ENCODE peak calls at places on chromosomes 4 and X, in eight cellular contexts. L is CD8-positive, alpha-beta memory T cell; B is T-helper 9 cell; E is HEK293T; I is glomerular endothelial cell; V is activated CD4-positive, alpha-beta T cell treated with anti-CD3 and anti-CD28 coated beads, Interleukin-2, amount 10 ng/mL, durations not matched to agents 7 days and 5 days; S is adipocyte; W is cardiac fibroblast. R is an unnamed sample.

GRCh38 chr4:172982151-172982590 is 186.4 kb upstream of the GALNT7 start:
- DNase-seq in V (no peak), L (no peak), W (peak), I (peak), S (peak), B (no peak), E (peak), R (peak)

GRCh38 chrX:129768586-129769466 is 10.9 kb upstream of the SASH3 start:
- DNase-seq in I (no peak), V (no peak), L (no peak), S (peak), E (no peak), B (no peak), W (no peak), R (no peak)

GRCh38 chr4:136992032-136992431 is 540.3 kb downstream of the PCDH18 start:
- DNase-seq in B (no peak), W (no peak), E (no peak), S (no peak), L (no peak), V (no peak), I (no peak), R (no peak)

GRCh38 chrX:51336584-51336983 is 4.0 kb downstream of the NUDT10 start:
- DNase-seq in W (peak), E (peak), V (peak), I (no peak), L (peak), S (peak), B (no peak), R (no peak)

GRCh38 chr4:47011189-47011518 is 17.8 kb upstream of the GABRA4 start:
- DNase-seq in I (no peak), W (no peak), E (no peak), S (no peak), L (no peak), V (peak), B (no peak), R (no peak)

GRCh38 chr4:112973897-112974296 is 75.6 kb upstream of the ANK2 start:
- DNase-seq in E (no peak), B (no peak), W (no peak), L (no peak), I (no peak), S (no peak), V (no peak), R (no peak)

GRCh38 chr4:18398661-18399060 is 377.1 kb upstream of the LCORL start:
- DNase-seq in V (no peak), E (no peak), W (no peak), B (no peak), S (no peak), L (no peak), I (no peak), R (no peak)

GRCh38 chr4:135927651-135928050 is 1604.6 kb downstream of the PCDH18 start:
- DNase-seq in E (no peak), W (no peak), S (peak), B (no peak), I (no peak), L (no peak), V (no peak), R (no peak)

GRCh38 chr4:5890063-5890727 is 2.7 kb downstream of the CRMP1 start:
- DNase-seq in I (no peak), B (no peak), V (no peak), L (no peak), S (no peak), E (peak), W (no peak), R (no peak)

GRCh38 chr4:124631760-124632159 is 80.8 kb downstream of the ANKRD50 start:
- DNase-seq in E (peak), L (no peak), B (no peak), I (peak), V (no peak), W (peak), S (peak), R (peak)

GRCh38 chr4:151331276-151332042 is 6.1 kb upstream of the SH3D19 start:
- DNase-seq in V (no peak), I (no peak), S (peak), W (peak), B (no peak), E (no peak), L (no peak), R (no peak)

GRCh38 chrX:39750798-39751197 is 347.0 kb downstream of the BCOR start:
- DNase-seq in I (no peak), S (no peak), B (no peak), L (no peak), V (no peak), W (no peak), E (no peak), R (no peak)

GRCh38 chr4:120842046-120842445 is 80.5 kb downstream of the PRDM5 start:
- DNase-seq in V (no peak), B (no peak), L (no peak), E (no peak), S (peak), W (peak), I (no peak), R (no peak)

GRCh38 chrX:111100191-111100590 is 4.2 kb downstream of the PAK3 start:
- DNase-seq in L (peak), I (no peak), W (peak), V (peak), S (peak), B (no peak), E (peak), R (no peak)